ENCODE peak calls at places on chromosomes 1 and 21, in five cellular contexts. Q, X, V, O and K are unnamed samples.

GRCh38 chr1:33045814-33046213 is 9.1 kb upstream of the AK2 start:
- DNase-seq in Q (no peak), X (no peak), V (no peak), O (no peak), K (no peak)

GRCh38 chr1:97640677-97641076 is 280.2 kb downstream of the DPYD start:
- DNase-seq in Q (no peak), X (no peak), V (peak; percentile 14), O (no peak), K (no peak)

GRCh38 chr1:240100351-240100750 is 8.7 kb downstream of the FMN2 start:
- DNase-seq in Q (no peak), X (no peak), V (no peak), O (no peak), K (no peak)

GRCh38 chr1:90201467-90202358 is 206.8 kb downstream of the ZNF326 start:
- DNase-seq in Q (no peak), X (no peak), V (no peak), O (no peak), K (no peak)

GRCh38 chr1:7085521-7085920 is 300.3 kb downstream of the CAMTA1 start:
- DNase-seq in Q (no peak), X (no peak), V (no peak), O (no peak), K (no peak)

GRCh38 chr1:85128296-85128695 is 72.5 kb downstream of the SYDE2 start:
- DNase-seq in Q (no peak), X (no peak), V (no peak), O (no peak), K (no peak)

GRCh38 chr1:180519846-180520245 is 17.5 kb upstream of the ACBD6 start:
- DNase-seq in Q (no peak), X (no peak), V (peak; percentile 81), O (no peak), K (no peak)

GRCh38 chr21:33947451-33948095 is 32.0 kb upstream of the ATP5PO start:
- DNase-seq in Q (peak; percentile 93), X (peak; percentile 91), V (peak; percentile 95), O (no peak), K (peak; percentile 73)

GRCh38 chr1:18116777-18117176 is 9.2 kb downstream of the IGSF21 start:
- DNase-seq in Q (no peak), X (no peak), V (no peak), O (no peak), K (no peak)

GRCh38 chr1:3869751-3870301 is 12.6 kb downstream of the DFFB start:
- DNase-seq in Q (no peak), X (no peak), V (no peak), O (peak; percentile 73), K (no peak)

GRCh38 chr1:25675729-25676476 is 59.3 kb downstream of the MAN1C1 start:
- DNase-seq in Q (no peak), X (no peak), V (no peak), O (no peak), K (peak; percentile 76)

GRCh38 chr1:78591971-78592370 is 28.3 kb upstream of the IFI44L start:
- DNase-seq in Q (no peak), X (no peak), V (no peak), O (no peak), K (no peak)

GRCh38 chr1:170196490-170196889 is 50.7 kb downstream of the NTMT2 start:
- DNase-seq in Q (no peak), X (no peak), V (no peak), O (no peak), K (no peak)

GRCh38 chr1:22143586-22144033 is 713 bp upstream of the WNT4 start:
- DNase-seq in Q (no peak), X (no peak), V (no peak), O (no peak), K (no peak)

GRCh38 chr1:115400426-115400825 is 62.4 kb upstream of the NGF start:
- DNase-seq in Q (no peak), X (no peak), V (no peak), O (no peak), K (no peak)

GRCh38 chr1:205580140-205580922 is 51.5 kb downstream of the ELK4 start:
- DNase-seq in Q (no peak), X (no peak), V (no peak), O (peak; percentile 33), K (no peak)

GRCh38 chr1:7770620-7770938 is 517 bp upstream of the VAMP3 start:
- DNase-seq in Q (no peak), X (peak; percentile 35), V (no peak), O (no peak), K (no peak)

GRCh38 chr1:212612251-212612961 is 3.8 kb downstream of the ATF3 start:
- DNase-seq in Q (no peak), X (no peak), V (no peak), O (no peak), K (no peak)
- TF ChIP-seq CTCF in Q (no peak), X (no peak), V (no peak), O (no peak), K (no peak)

GRCh38 chr1:31643976-31644559 is 608 bp downstream of the PEF1 start:
- DNase-seq in Q (no peak), X (no peak), V (no peak), O (no peak), K (no peak)

GRCh38 chr1:31645274-31645568 is 545 bp upstream of the PEF1 start:
- DNase-seq in Q (no peak), X (no peak), V (no peak), O (no peak), K (no peak)

GRCh38 chr1:31642897-31643296 is 1.8 kb downstream of the PEF1 start:
- DNase-seq in Q (no peak), X (no peak), V (no peak), O (no peak), K (no peak)

GRCh38 chr1:31646259-31646960 is 1.7 kb upstream of the PEF1 start:
- DNase-seq in Q (no peak), X (no peak), V (no peak), O (no peak), K (no peak)

DNA sequence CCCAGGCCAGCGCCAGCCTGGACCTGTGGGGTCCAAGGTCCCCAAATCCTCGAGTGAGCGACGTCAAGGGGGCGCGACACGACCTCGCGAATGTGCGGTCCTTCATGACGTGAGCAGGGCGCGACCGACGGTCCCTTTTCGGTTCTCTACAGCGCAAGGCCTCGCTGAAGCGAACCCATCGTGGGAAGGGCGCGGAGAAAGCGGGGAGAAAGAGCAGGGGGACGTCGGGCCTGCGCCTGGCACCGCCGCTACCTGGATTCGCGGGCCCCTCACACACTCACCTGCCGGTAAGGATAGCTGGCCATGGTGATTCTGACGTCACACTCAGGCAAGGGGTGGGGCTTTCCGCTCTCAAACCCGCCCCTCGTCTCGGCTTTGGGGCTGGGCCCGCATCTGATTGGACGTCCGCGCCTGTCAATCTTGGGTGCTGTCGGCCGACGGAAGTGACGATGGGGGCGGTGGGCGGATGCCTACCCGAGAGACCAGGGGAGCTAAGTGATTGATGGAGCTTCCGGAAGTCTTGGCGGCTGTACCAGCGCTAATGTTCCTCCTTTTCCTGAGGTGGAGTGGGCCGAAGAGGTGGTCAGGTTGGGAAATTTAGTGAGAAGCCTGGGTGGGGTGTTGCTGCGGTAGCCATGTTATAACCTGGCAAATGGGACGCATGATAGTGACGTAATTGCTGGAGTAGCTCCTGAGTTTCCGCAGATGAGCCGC is at the start of gene PEF1:
- DNase-seq in Q (peak; percentile 99), X (peak; percentile 99), V (peak; percentile 98), O (peak; percentile 99), K (peak; percentile 99)
- TF ChIP-seq POLR2A in Q (peak; percentile 86), X (peak; percentile 72), V (peak; percentile 33), O (peak; percentile 49), K (peak; percentile 79)

DNA sequence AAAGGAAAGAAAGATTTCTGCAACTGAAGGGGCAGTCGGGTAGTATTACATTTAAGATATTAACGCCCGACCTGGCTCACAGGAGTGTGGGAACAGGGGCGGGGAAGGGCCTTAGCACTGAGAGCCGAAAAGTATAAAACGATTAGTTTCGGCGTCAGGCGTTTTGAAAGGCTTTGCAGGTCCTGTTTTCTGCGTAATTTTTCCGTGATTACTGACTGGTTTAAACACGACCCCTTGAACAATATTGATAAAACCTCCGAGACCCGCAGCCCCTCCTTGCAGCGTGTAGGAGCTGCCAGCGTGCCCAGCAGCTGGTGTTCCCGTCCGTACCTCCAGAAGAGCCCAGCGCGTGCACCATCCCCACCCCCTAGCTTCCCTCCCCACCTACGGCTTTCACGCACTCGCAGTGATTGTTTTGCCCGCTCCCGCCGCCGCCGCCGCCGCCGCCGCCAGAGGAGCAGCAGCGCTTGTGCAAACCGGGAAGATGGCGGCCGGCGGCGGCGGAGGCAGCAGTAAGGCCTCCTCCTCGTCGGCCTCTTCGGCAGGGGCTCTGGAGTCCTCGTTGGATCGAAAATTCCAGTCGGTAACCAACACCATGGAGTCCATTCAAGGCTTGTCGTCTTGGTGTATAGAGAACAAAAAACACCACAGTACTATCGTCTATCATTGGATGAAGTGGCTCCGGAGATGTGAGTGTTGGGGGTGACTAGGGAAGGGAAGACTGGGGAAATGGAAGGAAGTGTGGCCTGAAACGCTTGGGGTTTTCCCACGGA is 470 bp downstream of the RPRD2 start:
- DNase-seq in Q (peak; percentile 77), X (peak; percentile 86), V (peak; percentile 85), O (peak; percentile 88), K (peak; percentile 77)
- TF ChIP-seq CTCF in Q (no peak), X (no peak), V (no peak), O (peak; percentile 13), K (no peak)

DNA sequence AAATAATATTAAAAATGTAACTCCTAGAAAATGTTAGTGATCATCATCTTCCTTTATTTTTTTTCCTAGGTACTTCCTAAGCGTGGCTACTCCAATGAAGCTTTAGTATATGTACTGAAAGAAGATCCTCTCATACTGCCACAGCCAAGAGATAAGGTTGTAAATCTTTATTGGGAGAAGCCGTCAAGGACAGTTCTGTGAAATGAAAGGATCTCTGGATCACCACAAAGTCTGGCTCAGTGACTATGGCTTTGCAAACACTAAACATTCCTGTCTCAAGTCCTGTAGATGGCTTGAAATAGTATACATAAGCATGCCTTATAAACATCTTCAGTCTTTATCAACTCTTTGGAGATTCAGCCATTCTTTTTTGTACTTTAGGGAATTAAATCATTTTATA is 61.2 kb upstream of the DPH5 start:
- DNase-seq in Q (no peak), X (no peak), V (no peak), O (no peak), K (no peak)
- TF ChIP-seq POLR2A in Q (no peak), X (no peak), V (no peak), O (no peak), K (no peak)

DNA sequence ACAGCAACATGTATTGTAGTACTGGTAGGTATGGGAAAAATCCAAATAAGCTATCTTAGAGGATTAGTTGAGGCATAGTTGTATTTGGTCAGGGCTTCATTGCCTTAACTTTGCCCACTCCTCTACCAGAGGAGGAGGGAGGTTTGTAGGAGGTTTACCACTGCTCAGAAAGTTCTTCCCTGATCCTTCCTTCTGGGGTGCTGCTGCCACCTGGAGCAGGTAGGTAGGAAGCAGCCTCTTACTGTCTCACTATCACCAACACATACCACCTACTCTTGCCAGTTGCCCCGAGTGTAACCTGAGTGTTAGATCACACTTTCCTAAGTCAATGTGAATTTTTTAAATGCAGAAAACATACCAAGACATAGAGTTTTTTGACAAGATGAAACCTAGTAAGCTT is 24.1 kb upstream of the ZSWIM5 start:
- DNase-seq in Q (no peak), X (no peak), V (no peak), O (no peak), K (no peak)
- TF ChIP-seq CTCF in Q (no peak), X (no peak), V (no peak), O (peak; percentile 29), K (no peak)

GRCh38 chr1:151868404-151868980 is 15.0 kb upstream of the THEM5 start:
- DNase-seq in Q (no peak), X (no peak), V (peak; percentile 63), O (no peak), K (no peak)
- TF ChIP-seq POLR2A in Q (no peak), X (no peak), V (no peak), O (no peak), K (no peak)